ENCODE peak calls at places on chromosome 17, in seven cellular contexts. Q is OCI-LY7, K is neural crest cell, P is right atrium auricular region, I is lower leg skin, A is upper lobe of left lung, R is GM20000. X is an unnamed sample.

GRCh38 chr17:68790481-68790880 is 164.7 kb downstream of the ABCA8 start:
- DNase-seq in P (no peak), Q (no peak), A (no peak), R (no peak), K (no peak), I (no peak), X (no peak)

GRCh38 chr17:76955191-76955590 is 87.0 kb downstream of the MGAT5B start:
- DNase-seq in R (no peak), I (no peak), Q (no peak), P (no peak), K (no peak), A (no peak), X (no peak)

GRCh38 chr17:15413101-15413750 is 54.2 kb downstream of the CDRT4 start:
- DNase-seq in A (no peak), P (no peak), R (no peak), K (no peak), Q (no peak), I (no peak), X (no peak)

GRCh38 chr17:77897741-77898301 is 60.7 kb upstream of the TNRC6C start:
- DNase-seq in I (no peak), P (no peak), K (no peak), A (no peak), R (no peak), Q (no peak), X (no peak)

GRCh38 chr17:65978881-65979280 is 213.1 kb downstream of the CEP112 start:
- DNase-seq in Q (no peak), P (no peak), A (no peak), R (no peak), K (no peak), I (no peak), X (no peak)

GRCh38 chr17:21299981-21300600 is 15.6 kb downstream of the MAP2K3 start:
- DNase-seq in K (no peak), P (no peak), A (no peak), Q (no peak), R (no peak), I (no peak), X (no peak)

GRCh38 chr17:17479209-17479608 is 2.4 kb downstream of the MED9 start:
- DNase-seq in A (no peak), R (no peak), Q (no peak), P (no peak), I (no peak), K (no peak), X (no peak)

GRCh38 chr17:10031606-10032005 is 126.5 kb upstream of the RCVRN start:
- DNase-seq in I (no peak), Q (no peak), A (no peak), R (no peak), K (no peak), P (no peak), X (no peak)

GRCh38 chr17:29618272-29619065 is 4.2 kb downstream of the CORO6 start:
- DNase-seq in A (no peak), I (no peak), Q (no peak), P (no peak), R (no peak), K (no peak), X (no peak)

GRCh38 chr17:38602862-38603785 is 2.6 kb downstream of the SRCIN1 start:
- DNase-seq in R (no peak), Q (no peak), A (no peak), P (no peak), K (no peak), I (no peak), X (no peak)

GRCh38 chr17:18000044-18000443 is 27.4 kb downstream of the DRC3 start:
- DNase-seq in P (no peak), A (no peak), Q (no peak), K (no peak), R (no peak), I (no peak), X (no peak)

GRCh38 chr17:4554441-4554996 is 665 bp downstream of the MYBBP1A start:
- DNase-seq in P (no peak), K (no peak), I (no peak), R (no peak), A (no peak), Q (no peak), X (no peak)

GRCh38 chr17:35171834-35172233 is 22.4 kb downstream of the SLC35G3 start:
- DNase-seq in I (no peak), Q (no peak), K (no peak), P (no peak), A (no peak), R (no peak), X (no peak)

GRCh38 chr17:58191259-58191896 is 1.1 kb upstream of the EPX start:
- DNase-seq in R (no peak), Q (no peak), A (no peak), K (no peak), I (no peak), P (no peak), X (no peak)

GRCh38 chr17:71792966-71793365 is 327.9 kb upstream of the SOX9 start:
- DNase-seq in R (no peak), P (no peak), K (no peak), A (no peak), Q (no peak), I (no peak), X (no peak)

GRCh38 chr17:7612294-7612640 is 2.4 kb downstream of the FXR2 start:
- DNase-seq in P (no peak), I (no peak), Q (no peak), K (no peak), R (no peak), A (no peak), X (no peak)

GRCh38 chr17:21542991-21543390 is 149.3 kb upstream of the KCNJ18 start:
- DNase-seq in Q (no peak), P (no peak), R (no peak), A (no peak), I (no peak), K (no peak), X (no peak)

GRCh38 chr17:3865166-3865565 is 19.1 kb upstream of the NCBP3 start:
- DNase-seq in K (no peak), I (no peak), R (no peak), P (no peak), A (peak), Q (no peak), X (no peak)

GRCh38 chr17:67121317-67121887 is 77.0 kb downstream of the CACNG1 start:
- DNase-seq in A (no peak), K (no peak), Q (no peak), I (no peak), P (no peak), R (no peak), X (no peak)

GRCh38 chr17:8436169-8436932 is 667 bp downstream of the NDEL1 start:
- DNase-seq in R (peak), I (peak), P (peak), K (peak), A (peak), Q (peak), X (peak)

GRCh38 chr17:42918902-42919521 is 18.4 kb downstream of the G6PC1 start:
- DNase-seq in Q (no peak), P (no peak), I (no peak), K (no peak), A (no peak), R (no peak), X (no peak)

GRCh38 chr17:51371732-51372151 is 111.4 kb downstream of the UTP18 start:
- DNase-seq in R (peak), P (no peak), I (no peak), K (peak), A (no peak), Q (peak), X (peak)

GRCh38 chr17:56592487-56593072 is 919 bp upstream of the NOG start:
- DNase-seq in P (no peak), Q (peak), R (peak), A (peak), K (peak), I (no peak), X (peak)

GRCh38 chr17:36148559-36149295 is 27.7 kb downstream of the TBC1D3B start:
- DNase-seq in R (peak), P (peak), Q (peak), K (peak), I (peak), A (no peak), X (peak)

GRCh38 chr17:82418001-82418986 is at the start of the genes HEXD and OGFOD3:
- DNase-seq in P (peak), A (peak), K (peak), I (no peak), R (peak), Q (peak), X (peak)

GRCh38 chr17:71578446-71578845 is 542.4 kb upstream of the SOX9 start:
- DNase-seq in P (no peak), R (no peak), A (no peak), K (no peak), Q (no peak), I (no peak), X (no peak)

GRCh38 chr17:20271016-20271610 is 196.2 kb downstream of the LGALS9B start:
- DNase-seq in A (no peak), K (no peak), R (no peak), I (no peak), P (no peak), Q (no peak), X (no peak)

GRCh38 chr17:41116292-41116691 is 1.9 kb downstream of the KRTAP4-11 start:
- DNase-seq in P (no peak), K (no peak), I (no peak), A (no peak), Q (peak), R (no peak), X (no peak)

GRCh38 chr17:32771396-32771795 is 105.5 kb downstream of the MYO1D start:
- DNase-seq in I (no peak), R (no peak), Q (no peak), P (no peak), A (no peak), K (no peak), X (no peak)

GRCh38 chr17:79835953-79836951 is 3.0 kb downstream of the CBX4 start:
- DNase-seq in I (peak), A (peak), R (no peak), K (peak), Q (peak), P (no peak), X (peak)

GRCh38 chr17:9473716-9474115 is 101.9 kb downstream of the STX8 start:
- DNase-seq in A (no peak), P (no peak), K (no peak), R (no peak), Q (no peak), I (no peak), X (no peak)

GRCh38 chr17:78151514-78152008 is 5.4 kb downstream of the C17orf99 start:
- DNase-seq in K (no peak), I (no peak), A (no peak), R (no peak), P (no peak), Q (no peak), X (no peak)

GRCh38 chr17:33653389-33653788 is 360.3 kb upstream of the ASIC2 start:
- DNase-seq in A (no peak), K (no peak), Q (no peak), P (no peak), I (no peak), R (no peak), X (no peak)

GRCh38 chr17:44091200-44091997 is 20.9 kb downstream of the G6PC3 start:
- DNase-seq in P (no peak), I (no peak), K (no peak), A (peak), Q (no peak), R (no peak), X (no peak)

DNA sequence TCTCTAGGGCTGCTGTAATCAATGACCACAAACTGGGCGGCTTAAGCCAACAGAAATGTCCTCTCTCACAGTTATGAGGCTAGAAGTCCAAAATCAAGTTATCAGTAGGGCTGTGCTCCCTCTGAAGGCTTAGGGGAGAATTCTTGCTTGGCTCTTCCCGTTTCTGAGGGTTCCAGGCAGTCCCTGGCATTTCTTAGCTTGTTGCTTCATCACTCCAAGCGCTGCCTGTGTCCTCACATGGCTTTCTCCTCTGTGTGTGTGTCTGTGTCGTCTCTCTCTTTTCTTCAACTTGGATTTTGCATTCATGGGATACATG is 13.7 kb upstream of the CDC42EP4 start:
- DNase-seq in A (no peak), P (peak), Q (no peak), R (no peak), K (no peak), I (peak), X (no peak)
- TF ChIP-seq CTCF in A (no peak), P (no peak), Q (no peak), R (no peak), K (no peak), I (no peak), X (no peak)

GRCh38 chr17:49998836-49999511 is 4.0 kb upstream of the DLX3 start:
- DNase-seq in A (no peak), I (no peak), P (no peak), Q (no peak), R (peak), K (no peak), X (no peak)
- TF ChIP-seq CTCF in A (no peak), I (no peak), P (no peak), Q (no peak), R (no peak), K (no peak), X (no peak)

DNA sequence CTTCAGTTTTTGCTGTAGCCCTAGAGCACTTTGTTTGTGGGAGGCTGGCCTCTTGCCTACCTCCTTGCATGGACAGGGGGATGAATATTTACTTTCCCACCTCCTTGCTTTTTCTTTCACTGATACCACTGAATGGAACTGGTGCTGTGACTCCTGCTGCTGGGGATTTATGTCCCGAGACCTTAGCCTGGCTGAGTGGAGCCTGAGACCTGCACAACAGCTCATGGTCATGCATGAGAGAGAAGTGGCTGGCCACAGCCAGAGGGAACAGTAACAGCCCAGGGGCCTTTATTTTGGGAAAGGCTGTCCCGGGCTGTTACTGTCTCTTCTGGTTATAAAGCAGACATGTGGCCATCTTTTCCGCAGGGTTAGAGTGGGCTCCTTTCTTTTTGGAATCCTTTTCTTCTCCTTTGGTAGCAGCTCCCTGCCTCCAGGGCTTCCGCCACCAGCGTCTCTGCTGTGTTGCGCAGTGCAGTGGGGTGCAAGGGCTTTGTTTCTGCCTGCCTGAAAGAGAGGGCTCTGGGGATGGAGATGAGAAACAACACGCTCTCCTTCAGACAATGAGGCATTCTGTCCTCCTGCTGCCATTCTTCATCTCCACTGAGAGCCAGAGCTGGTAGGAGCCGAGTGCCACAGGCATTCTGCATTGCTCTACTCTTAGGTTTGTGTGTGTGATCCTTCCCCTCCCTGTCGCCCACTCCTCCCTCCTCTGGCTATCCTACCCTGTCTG is 14.5 kb downstream of the SNX11 start:
- DNase-seq in K (no peak), Q (no peak), R (no peak), I (no peak), A (no peak), P (no peak), X (peak)
- TF ChIP-seq CTCF in K (no peak), Q (no peak), R (no peak), I (no peak), A (no peak), P (no peak), X (no peak)

DNA sequence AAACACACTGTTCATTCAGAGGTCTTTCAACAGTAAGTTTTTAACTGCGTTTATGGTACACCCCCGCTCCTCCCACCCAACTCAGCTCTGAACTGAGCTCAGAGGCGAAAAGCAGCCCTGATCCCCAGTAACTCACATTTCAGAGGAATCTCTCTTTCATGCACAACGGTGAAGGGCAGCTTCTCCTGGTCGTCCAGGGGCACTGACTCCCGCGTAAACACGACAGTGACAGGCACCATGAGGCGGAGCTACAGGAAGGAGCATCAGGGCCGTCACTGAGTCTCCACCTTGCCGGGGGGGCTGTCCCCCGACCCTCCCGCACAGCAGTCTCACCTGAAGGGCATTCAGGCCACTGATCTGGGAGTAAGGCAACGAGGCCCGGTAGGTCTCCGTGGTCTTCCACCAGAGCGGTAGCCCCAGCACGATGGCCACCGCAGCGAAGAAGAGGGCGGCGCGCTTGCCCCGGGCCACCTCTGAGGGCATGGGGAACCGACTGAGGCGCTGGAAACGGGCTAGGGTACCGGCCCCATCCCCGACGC is 539 bp downstream of the PIGS start:
- DNase-seq in A (no peak), P (no peak), K (peak), R (peak), Q (peak), I (no peak), X (peak)
- TF ChIP-seq CTCF in A (no peak), P (no peak), K (no peak), R (no peak), Q (no peak), I (no peak), X (no peak)

X was measured in nephron progenitor cell.